ENCODE peak calls at places on chromosomes 16 and 17, in four cellular contexts. D, K, O and C are unnamed samples.

GRCh38 chr16:84504420-84505248 is at the start of gene MEAK7:
- DNase-seq in D (peak; percentile 95), K (peak; percentile 99), O (peak; percentile 98), C (peak; percentile 99)

GRCh38 chr16:29808219-29808900 is 2.0 kb downstream of the MAZ start:
- DNase-seq in D (no peak), K (no peak), O (no peak), C (no peak)

GRCh38 chr17:39664581-39665561 is at the start of gene TCAP:
- DNase-seq in D (no peak), K (no peak), O (no peak), C (no peak)

GRCh38 chr16:3519581-3519980 is 18.8 kb downstream of the CLUAP1 start:
- DNase-seq in D (no peak), K (no peak), O (no peak), C (no peak)

GRCh38 chr17:7478276-7479138 is 924 bp downstream of the ZBTB4 start:
- DNase-seq in D (peak; percentile 67), K (peak; percentile 79), O (no peak), C (no peak)

GRCh38 chr16:24689128-24689527 is 40.3 kb upstream of the TNRC6A start:
- DNase-seq in D (no peak), K (no peak), O (peak; percentile 57), C (no peak)

GRCh38 chr17:78421534-78422266 is 43.3 kb downstream of the PGS1 start:
- DNase-seq in D (peak; percentile 62), K (peak; percentile 76), O (peak; percentile 90), C (peak; percentile 86)

GRCh38 chr16:72894291-72895151 is 153.4 kb downstream of the ZFHX3 start:
- DNase-seq in D (no peak), K (peak; percentile 29), O (no peak), C (no peak)

GRCh38 chr17:18992454-18993130 is 12.0 kb downstream of the FAM83G start:
- DNase-seq in D (peak; percentile 58), K (no peak), O (no peak), C (no peak)

GRCh38 chr16:49460786-49461470 is 87.3 kb downstream of the C16orf78 start:
- DNase-seq in D (no peak), K (no peak), O (no peak), C (no peak)

GRCh38 chr16:6153901-6154300 is 1056.3 kb upstream of the EEF2KMT start:
- DNase-seq in D (no peak), K (no peak), O (no peak), C (no peak)

GRCh38 chr16:28311913-28312312 is 19.6 kb downstream of the SBK1 start:
- DNase-seq in D (peak; percentile 39), K (no peak), O (no peak), C (no peak)

GRCh38 chr17:29560306-29560705 is 6.5 kb downstream of the ABHD15 start:
- DNase-seq in D (no peak), K (no peak), O (no peak), C (no peak)

GRCh38 chr16:53065436-53066165 is 10.8 kb downstream of the CHD9 start:
- DNase-seq in D (no peak), K (no peak), O (no peak), C (no peak)

GRCh38 chr16:2842340-2843000 is 12.4 kb downstream of the ZG16B start:
- DNase-seq in D (peak; percentile 61), K (peak; percentile 33), O (peak; percentile 96), C (peak; percentile 68)

GRCh38 chr17:32192379-32192778 is 50.1 kb downstream of the RHOT1 start:
- DNase-seq in D (no peak), K (no peak), O (no peak), C (no peak)

GRCh38 chr16:22665048-22665797 is 148.7 kb upstream of the HS3ST2 start:
- DNase-seq in D (no peak), K (no peak), O (no peak), C (no peak)

GRCh38 chr16:68640972-68641371 is 4.1 kb upstream of the CDH3 start:
- DNase-seq in D (no peak), K (no peak), O (no peak), C (no peak)